ENCODE peak calls at places on chromosomes 12 and 14, in seven cellular contexts. E is GM10248, R is endothelial cell, Z is HepG2, Y is MM.1S, C is psoas muscle, M is ovary. F is an unnamed sample.

GRCh38 chr14:58969951-58970751 is 218.3 kb upstream of the DAAM1 start:
- DNase-seq in E (no peak), R (no peak), Z (no peak), Y (no peak), C (no peak), M (no peak), F (no peak)

GRCh38 chr14:33475623-33476022 is 475.3 kb downstream of the EGLN3 start:
- DNase-seq in E (no peak), R (peak), Z (peak), Y (no peak), C (no peak), M (no peak), F (peak)

GRCh38 chr14:23629831-23630396 is 6.2 kb upstream of the DHRS2 start:
- DNase-seq in E (no peak), R (no peak), Z (no peak), Y (no peak), C (no peak), M (no peak), F (no peak)

GRCh38 chr14:80692903-80693302 is 248.6 kb downstream of the CEP128 start:
- DNase-seq in E (no peak), R (no peak), Z (no peak), Y (no peak), C (no peak), M (no peak), F (no peak)

GRCh38 chr14:36507847-36508417 is 12.1 kb downstream of the NKX2-1 start:
- DNase-seq in E (no peak), R (no peak), Z (no peak), Y (no peak), C (no peak), M (no peak), F (no peak)

GRCh38 chr12:69698769-69699540 is at the start of gene BEST3:
- DNase-seq in E (no peak), R (no peak), Z (no peak), Y (peak), C (peak), M (no peak), F (no peak)

GRCh38 chr12:8913702-8914032 is 642 bp upstream of the PHC1 start:
- DNase-seq in E (no peak), R (no peak), Z (no peak), Y (no peak), C (no peak), M (no peak), F (no peak)

GRCh38 chr12:117036547-117036946 is 62.7 kb downstream of the TESC start:
- DNase-seq in E (no peak), R (no peak), Z (no peak), Y (no peak), C (no peak), M (no peak), F (no peak)

GRCh38 chr12:97561321-97562230 is 99.0 kb downstream of the RMST start:
- DNase-seq in E (no peak), R (no peak), Z (no peak), Y (no peak), C (no peak), M (no peak), F (no peak)

GRCh38 chr14:103021817-103022668 is 35.3 kb downstream of the CDC42BPB start:
- DNase-seq in E (no peak), R (no peak), Z (no peak), Y (no peak), C (no peak), M (no peak), F (no peak)

GRCh38 chr12:31035944-31036665 is 37.6 kb upstream of the DDX11 start:
- DNase-seq in E (no peak), R (no peak), Z (no peak), Y (no peak), C (no peak), M (no peak), F (no peak)

GRCh38 chr14:54343276-54344121 is 53.3 kb upstream of the CDKN3 start:
- DNase-seq in E (no peak), R (no peak), Z (peak), Y (no peak), C (no peak), M (no peak), F (no peak)

GRCh38 chr12:123065666-123066457 is 85.0 kb downstream of the PITPNM2 start:
- DNase-seq in E (no peak), R (no peak), Z (no peak), Y (no peak), C (peak), M (no peak), F (no peak)

GRCh38 chr14:104432611-104433231 is 146.8 kb upstream of the C14orf180 start:
- DNase-seq in E (peak), R (no peak), Z (no peak), Y (no peak), C (no peak), M (no peak), F (no peak)

GRCh38 chr14:103948442-103948841 is 6.1 kb upstream of the RD3L start:
- DNase-seq in E (no peak), R (no peak), Z (no peak), Y (no peak), C (no peak), M (no peak), F (no peak)

GRCh38 chr12:77728018-77728417 is 102.7 kb upstream of the NAV3 start:
- DNase-seq in E (no peak), R (no peak), Z (no peak), Y (no peak), C (no peak), M (no peak), F (no peak)

GRCh38 chr12:5076761-5077160 is 33.1 kb downstream of the KCNA5 start:
- DNase-seq in E (no peak), R (no peak), Z (no peak), Y (no peak), C (no peak), M (no peak), F (no peak)

GRCh38 chr12:65171073-65171472 is 1.7 kb downstream of the LEMD3 start:
- DNase-seq in E (no peak), R (no peak), Z (no peak), Y (no peak), C (no peak), M (no peak), F (no peak)

GRCh38 chr14:100883789-100884101 is 19.8 kb downstream of the RTL1 start:
- DNase-seq in E (no peak), R (no peak), Z (no peak), Y (no peak), C (peak), M (no peak), F (no peak)

GRCh38 chr14:104770851-104771272 is 17.9 kb downstream of the SIVA1 start:
- DNase-seq in E (no peak), R (no peak), Z (no peak), Y (no peak), C (no peak), M (no peak), F (no peak)

GRCh38 chr12:40581889-40582288 is 110.3 kb upstream of the CNTN1 start:
- DNase-seq in E (no peak), R (no peak), Z (no peak), Y (no peak), C (no peak), M (no peak), F (no peak)

GRCh38 chr14:75981426-75981825 is 369 bp downstream of the TGFB3 start:
- DNase-seq in E (peak), R (no peak), Z (peak), Y (peak), C (no peak), M (peak), F (no peak)

GRCh38 chr14:75690010-75690409 is 29.0 kb downstream of the TTLL5 start:
- DNase-seq in E (no peak), R (no peak), Z (no peak), Y (no peak), C (no peak), M (no peak), F (peak)

GRCh38 chr14:90658541-90658967 is 157.7 kb downstream of the TTC7B start:
- DNase-seq in E (peak), R (no peak), Z (no peak), Y (no peak), C (no peak), M (no peak), F (no peak)

GRCh38 chr12:124315316-124315924 is 20.5 kb downstream of the RFLNA start:
- DNase-seq in E (no peak), R (no peak), Z (no peak), Y (no peak), C (no peak), M (no peak), F (no peak)

GRCh38 chr14:92971601-92972180 is 48.7 kb downstream of the CHGA start:
- DNase-seq in E (no peak), R (no peak), Z (no peak), Y (no peak), C (peak), M (no peak), F (no peak)

GRCh38 chr12:83573676-83574075 is 887.0 kb downstream of the TMTC2 start:
- DNase-seq in E (no peak), R (no peak), Z (no peak), Y (no peak), C (no peak), M (no peak), F (peak)

GRCh38 chr14:61547186-61548121 is 147.9 kb upstream of the HIF1A start:
- DNase-seq in E (no peak), R (no peak), Z (no peak), Y (no peak), C (no peak), M (no peak), F (no peak)

GRCh38 chr14:55814064-55814463 is 234.1 kb downstream of the KTN1 start:
- DNase-seq in E (no peak), R (no peak), Z (no peak), Y (no peak), C (no peak), M (no peak), F (no peak)

GRCh38 chr12:13102481-13103195 is 829 bp downstream of the GSG1 start:
- DNase-seq in E (no peak), R (no peak), Z (no peak), Y (no peak), C (no peak), M (no peak), F (no peak)

GRCh38 chr12:51643951-51644350 is 52.9 kb downstream of the SCN8A start:
- DNase-seq in E (no peak), R (no peak), Z (no peak), Y (no peak), C (no peak), M (no peak), F (no peak)

GRCh38 chr12:116636636-116637519 is 77.7 kb downstream of the MAP1LC3B2 start:
- DNase-seq in E (no peak), R (no peak), Z (peak), Y (no peak), C (no peak), M (no peak), F (no peak)

GRCh38 chr12:127832172-127832571 is 434.8 kb upstream of the TMEM132C start:
- DNase-seq in E (no peak), R (no peak), Z (no peak), Y (no peak), C (no peak), M (no peak), F (no peak)

GRCh38 chr12:124175731-124176130 is 119.2 kb upstream of the RFLNA start:
- DNase-seq in E (no peak), R (no peak), Z (no peak), Y (no peak), C (no peak), M (no peak), F (no peak)

GRCh38 chr12:15526033-15526432 is 203.7 kb downstream of the PTPRO start:
- DNase-seq in E (peak), R (no peak), Z (no peak), Y (peak), C (no peak), M (no peak), F (no peak)

DNA sequence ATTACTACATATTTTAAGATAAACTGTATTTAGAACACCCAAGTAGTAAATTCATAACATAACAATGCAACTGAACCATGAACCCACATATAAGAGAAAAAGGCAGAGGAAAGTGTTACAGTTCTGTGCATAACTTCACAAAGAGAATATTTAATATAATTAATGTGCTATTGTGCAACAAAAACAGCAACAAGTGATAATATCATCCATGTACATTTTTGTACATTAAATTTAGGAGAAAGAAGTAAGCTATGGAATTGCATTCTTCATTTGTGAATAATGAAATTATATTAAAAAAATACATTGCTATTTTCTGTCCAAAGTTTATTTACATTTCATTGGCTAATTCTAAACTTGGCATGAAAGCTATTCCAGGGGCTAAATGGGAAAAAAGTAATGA is 72.6 kb downstream of the PLEKHG7 start:
- DNase-seq in E (no peak), R (no peak), Z (no peak), Y (no peak), C (no peak), M (no peak), F (no peak)
- TF ChIP-seq CTCF in E (no peak), R (no peak), Z (no peak), Y (no peak), C (no peak), M (no peak), F (no peak)

DNA sequence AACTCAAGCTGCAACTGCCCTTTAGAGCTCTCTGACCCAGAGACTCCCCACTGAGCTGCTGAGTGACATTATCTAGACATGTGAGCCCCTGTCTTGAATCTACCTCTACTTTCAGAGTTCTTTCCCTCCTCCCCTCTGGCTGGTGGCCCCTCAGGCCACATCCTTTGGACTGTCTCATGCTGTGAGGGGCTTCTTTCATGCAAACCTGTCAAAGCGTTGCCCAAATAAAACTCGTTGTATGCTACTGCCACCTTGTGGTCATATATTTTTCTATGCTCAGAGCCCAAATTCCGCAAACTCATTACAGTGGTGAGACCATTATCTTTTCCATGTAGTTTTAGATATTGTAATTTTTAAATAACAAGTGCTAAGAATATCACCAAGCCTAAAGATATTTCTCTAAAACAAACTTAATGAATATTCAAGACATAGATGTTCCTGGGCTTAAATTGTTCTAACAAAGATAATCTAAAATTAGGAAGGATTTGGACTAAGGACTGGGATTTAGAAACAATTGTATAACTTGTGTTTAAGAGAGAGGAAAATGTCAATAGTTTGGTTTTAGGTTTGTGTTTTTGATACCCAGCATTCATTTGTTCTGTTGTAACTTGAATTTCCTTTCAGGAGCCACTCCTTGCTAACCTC is 338.0 kb downstream of the AACS start:
- DNase-seq in E (peak), R (peak), Z (peak), Y (no peak), C (no peak), M (no peak), F (peak)
- TF ChIP-seq CTCF in E (peak), R (peak), Z (peak), Y (peak), C (peak), M (no peak), F (peak)

DNA sequence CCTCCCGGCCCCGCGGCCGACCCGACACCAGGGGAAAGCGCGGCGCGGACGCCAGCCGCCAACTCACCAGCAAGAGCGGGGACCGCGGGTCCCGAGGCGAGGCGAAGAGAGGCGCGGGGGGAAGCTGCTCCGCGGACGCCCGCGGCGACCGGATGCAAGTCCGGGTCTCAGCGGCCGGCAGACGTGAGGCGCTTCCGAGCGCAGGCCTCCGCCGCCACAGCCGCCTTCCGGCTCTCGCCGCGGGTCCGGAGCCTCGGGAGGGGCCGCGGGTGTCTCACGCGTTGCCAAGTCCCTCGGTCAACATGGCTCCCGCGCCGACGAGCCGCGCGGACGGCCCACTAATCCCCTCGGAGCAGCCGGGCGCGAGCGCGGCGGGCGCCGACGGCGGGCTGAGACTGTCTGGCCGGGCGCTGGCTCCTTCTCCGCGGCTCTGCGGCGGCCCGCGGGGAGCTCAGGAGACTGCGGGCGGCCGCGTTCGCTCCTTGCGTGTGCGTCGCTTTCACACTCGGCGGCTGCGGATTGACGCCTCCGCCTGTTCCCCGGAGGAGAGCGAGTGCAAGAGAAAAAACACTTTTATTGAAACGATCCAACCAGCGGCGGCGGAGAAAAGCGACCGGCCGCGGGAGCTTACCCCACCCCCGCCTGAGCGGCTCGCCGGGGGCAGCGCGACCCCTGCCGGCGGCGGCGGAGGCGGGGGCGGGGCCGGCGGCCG is at the start of gene CDK17:
- DNase-seq in E (peak), R (peak), Z (peak), Y (peak), C (peak), M (peak), F (peak)
- TF ChIP-seq CTCF in E (peak), R (peak), Z (peak), Y (peak), C (peak), M (peak), F (peak)

DNA sequence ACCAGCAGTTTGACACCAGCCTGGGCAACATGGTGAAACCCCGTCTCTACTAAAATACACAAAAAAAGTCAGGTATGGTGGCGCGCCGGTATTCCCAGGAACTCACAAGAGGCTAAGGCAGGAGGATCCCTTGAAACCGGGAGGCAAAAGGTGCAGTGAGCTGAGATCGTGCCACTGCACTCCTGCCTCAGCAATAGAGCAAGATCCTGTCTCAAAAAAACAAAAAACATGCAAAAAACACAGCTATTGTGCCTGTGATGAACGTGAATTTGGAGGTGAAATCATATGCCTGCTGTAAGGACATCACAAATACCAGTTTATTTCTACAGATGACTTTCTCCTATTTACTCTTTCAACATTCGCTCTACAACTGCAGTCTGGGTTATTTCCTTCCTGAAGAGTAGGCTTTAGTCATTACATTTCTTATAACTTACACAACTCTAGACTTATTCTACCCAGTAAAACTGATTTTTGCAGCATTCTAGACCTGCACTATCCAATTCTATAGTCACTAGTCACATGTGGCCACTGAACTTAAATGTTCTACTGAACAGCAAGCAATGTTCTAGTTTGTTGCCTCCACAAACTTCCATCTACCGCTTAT is 48.3 kb downstream of the HNRNPC start:
- DNase-seq in E (no peak), R (no peak), Z (no peak), Y (no peak), C (no peak), M (no peak), F (no peak)
- TF ChIP-seq CTCF in E (no peak), R (no peak), Z (no peak), Y (no peak), C (no peak), M (no peak), F (no peak)

GRCh38 chr12:112524269-112524668 is 105.5 kb downstream of the PTPN11 start:
- DNase-seq in E (no peak), R (no peak), Z (no peak), Y (no peak), C (no peak), M (no peak), F (no peak)

GRCh38 chr12:112525426-112525809 is 106.7 kb downstream of the PTPN11 start:
- DNase-seq in E (no peak), R (no peak), Z (no peak), Y (no peak), C (no peak), M (no peak), F (no peak)

GRCh38 chr12:112523856-112524255 is 105.1 kb downstream of the PTPN11 start:
- DNase-seq in E (no peak), R (no peak), Z (no peak), Y (no peak), C (no peak), M (no peak), F (no peak)

GRCh38 chr12:112527082-112527481 is 108.3 kb downstream of the PTPN11 start:
- DNase-seq in E (no peak), R (no peak), Z (no peak), Y (no peak), C (no peak), M (no peak), F (no peak)

DNA sequence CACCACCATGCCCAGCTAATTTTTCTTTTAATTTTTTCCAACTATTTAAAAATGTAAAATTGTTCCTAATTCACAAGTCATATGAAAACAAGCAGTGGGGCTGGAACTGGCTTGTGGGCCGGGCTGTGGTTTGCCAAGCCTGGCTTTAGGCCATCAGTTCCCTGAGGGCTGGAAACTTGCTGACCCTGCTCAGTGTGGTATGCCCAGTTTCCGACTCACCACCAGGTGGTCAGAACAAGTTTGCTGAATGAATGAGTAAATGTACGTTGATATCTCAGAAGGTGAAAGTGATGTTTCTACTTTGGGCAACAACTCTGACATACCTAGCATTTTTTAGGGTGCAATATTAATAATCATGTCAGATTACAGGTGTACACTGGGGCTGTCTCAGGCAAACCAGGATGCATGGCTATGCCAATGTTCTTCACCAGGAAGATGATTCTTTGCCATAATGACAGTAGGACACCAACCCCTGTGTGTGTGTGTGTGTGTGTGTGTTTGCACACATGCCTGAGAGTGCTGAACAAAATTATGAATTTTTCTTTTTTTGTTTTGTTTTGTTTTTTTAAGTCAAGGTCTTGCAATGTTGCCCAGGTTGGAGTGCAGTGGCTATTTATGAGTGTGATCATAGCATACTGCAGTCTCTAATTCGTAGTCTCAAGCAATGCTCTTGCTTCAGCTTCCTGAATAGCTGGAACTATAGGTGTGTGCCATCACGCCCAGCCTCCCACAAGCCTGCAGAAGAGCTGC is 106.1 kb downstream of the PTPN11 start:
- DNase-seq in E (no peak), R (no peak), Z (no peak), Y (peak), C (no peak), M (no peak), F (peak)
- TF ChIP-seq CTCF in E (no peak), R (peak), Z (no peak), Y (no peak), C (no peak), M (no peak), F (peak)